ENCODE peak calls at places on chromosomes 4 and X, in nine cellular contexts. J is CD8-positive, alpha-beta T cell; I is suprapubic skin; T is RWPE1; D is GM20000; C is tibial nerve; E is astrocyte of the cerebellum; A is nephron progenitor cell; H is activated B cell treated with CpG ODN at 0.5 μM for 24 hours. W is an unnamed sample.

GRCh38 chrX:82335772-82336171 is 1133.9 kb downstream of the SH3BGRL start:
- DNase-seq in J (no peak), I (no peak), T (no peak), D (no peak), C (no peak), E (no peak), A (no peak), H (no peak), W (no peak)

GRCh38 chrX:18654873-18655836 is 16.8 kb downstream of the RS1 start:
- DNase-seq in J (no peak), I (no peak), T (no peak), D (no peak), C (no peak), E (peak), A (no peak), H (no peak), W (no peak)

GRCh38 chr4:83340692-83341343 is 6.2 kb upstream of the HPSE start:
- DNase-seq in J (peak), I (no peak), T (no peak), D (no peak), C (no peak), E (no peak), A (no peak), H (no peak), W (no peak)

GRCh38 chr4:168318266-168318895 is at the start of gene DDX60:
- DNase-seq in J (peak), I (peak), T (peak), D (peak), C (peak), E (peak), A (peak), H (peak), W (peak)

GRCh38 chr4:184298255-184298654 is 80.6 kb upstream of the ENPP6 start:
- DNase-seq in J (no peak), I (no peak), T (no peak), D (no peak), C (no peak), E (no peak), A (no peak), H (no peak), W (no peak)

GRCh38 chr4:145281946-145282345 is 101.6 kb upstream of the OTUD4 start:
- DNase-seq in J (no peak), I (no peak), T (no peak), D (no peak), C (no peak), E (no peak), A (no peak), H (no peak), W (no peak)

GRCh38 chr4:141814499-141814898 is 178.1 kb downstream of the IL15 start:
- DNase-seq in J (no peak), I (no peak), T (no peak), D (no peak), C (no peak), E (no peak), A (no peak), H (no peak), W (no peak)

GRCh38 chr4:80045831-80046230 is 27.2 kb downstream of the ANTXR2 start:
- DNase-seq in J (no peak), I (no peak), T (no peak), D (no peak), C (no peak), E (no peak), A (no peak), H (no peak), W (no peak)

GRCh38 chrX:64894454-64895038 is 81.7 kb downstream of the ZC4H2 start:
- DNase-seq in J (no peak), I (no peak), T (no peak), D (peak), C (no peak), E (no peak), A (peak), H (no peak), W (no peak)

GRCh38 chr4:172547724-172548123 is 620.9 kb upstream of the GALNT7 start:
- DNase-seq in J (no peak), I (no peak), T (no peak), D (no peak), C (no peak), E (no peak), A (peak), H (no peak), W (no peak)

GRCh38 chr4:76623217-76624060 is 188.4 kb downstream of the SHROOM3 start:
- DNase-seq in J (no peak), I (no peak), T (no peak), D (no peak), C (no peak), E (no peak), A (no peak), H (no peak), W (no peak)

DNA sequence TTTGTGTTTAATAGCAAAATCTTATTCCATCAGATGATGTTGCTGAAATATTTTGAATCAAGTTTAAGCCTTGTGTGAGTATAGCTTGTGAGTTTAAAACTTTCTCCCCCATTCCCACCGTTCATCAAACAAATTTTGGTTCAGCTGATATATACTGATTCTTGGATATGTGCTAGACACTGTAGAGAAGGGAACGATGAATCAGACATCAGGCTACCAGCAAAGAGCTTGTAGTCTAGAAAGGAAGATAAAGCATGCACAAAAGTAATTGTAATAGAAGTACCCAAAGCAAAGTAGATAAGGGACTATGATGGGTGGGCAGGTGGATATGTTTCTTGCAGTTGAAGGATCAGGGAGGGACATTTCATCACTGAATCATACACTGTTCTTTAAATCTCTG is 131.9 kb downstream of the AKAP4 start:
- DNase-seq in J (no peak), I (no peak), T (no peak), D (no peak), C (no peak), E (no peak), A (no peak), H (no peak), W (no peak)
- TF ChIP-seq CTCF in J (no peak), I (no peak), T (no peak), D (no peak), C (no peak), E (no peak), A (no peak), H (no peak), W (no peak)

GRCh38 chr4:71494539-71494938 is 155.7 kb downstream of the SLC4A4 start:
- DNase-seq in J (no peak), I (no peak), T (no peak), D (no peak), C (no peak), E (no peak), A (no peak), H (no peak), W (no peak)
- TF ChIP-seq CTCF in J (no peak), I (no peak), T (no peak), D (no peak), C (no peak), E (no peak), A (no peak), H (no peak), W (no peak)

GRCh38 chrX:34638116-34638515 is 19.0 kb downstream of the TMEM47 start:
- DNase-seq in J (no peak), I (no peak), T (no peak), D (no peak), C (peak), E (no peak), A (no peak), H (no peak), W (no peak)
- TF ChIP-seq CTCF in J (no peak), I (no peak), T (peak), D (peak), C (peak), E (peak), A (peak), H (no peak), W (peak)

GRCh38 chr4:41819621-41820020 is 71.1 kb upstream of the PHOX2B start:
- DNase-seq in J (no peak), I (no peak), T (no peak), D (no peak), C (no peak), E (no peak), A (no peak), H (no peak), W (no peak)

GRCh38 chr4:41815478-41815877 is 67.0 kb upstream of the PHOX2B start:
- DNase-seq in J (no peak), I (no peak), T (no peak), D (no peak), C (no peak), E (no peak), A (no peak), H (no peak), W (no peak)

GRCh38 chr4:41820473-41820872 is 71.9 kb upstream of the PHOX2B start:
- DNase-seq in J (no peak), I (no peak), T (no peak), D (no peak), C (no peak), E (no peak), A (no peak), H (no peak), W (no peak)

DNA sequence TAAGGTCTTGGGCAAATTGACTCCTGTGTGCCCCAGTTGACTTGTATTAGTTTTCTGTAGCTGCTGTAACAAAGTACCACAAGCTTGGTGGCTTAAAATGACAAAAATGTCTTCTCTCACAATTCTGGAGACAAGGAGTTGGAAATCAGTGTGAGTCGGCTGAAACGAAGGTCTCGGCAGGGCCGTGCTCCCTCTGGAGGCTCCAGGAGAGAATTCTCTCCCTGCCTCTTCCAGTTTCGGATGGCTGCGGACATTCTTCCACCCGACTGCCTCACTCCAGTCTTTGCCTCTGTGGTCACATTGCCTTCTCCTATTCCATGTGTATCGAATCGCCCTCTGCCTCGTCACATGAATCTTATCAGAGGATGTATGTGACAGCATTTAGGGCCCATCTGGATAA is 66.0 kb upstream of the PHOX2B start:
- DNase-seq in J (no peak), I (no peak), T (peak), D (no peak), C (no peak), E (no peak), A (peak), H (no peak), W (no peak)
- TF ChIP-seq CTCF in J (no peak), I (no peak), T (no peak), D (no peak), C (peak), E (peak), A (peak), H (no peak), W (no peak)

GRCh38 chrX:16512401-16512776 is 137.6 kb upstream of the S100G start:
- DNase-seq in J (no peak), I (no peak), T (no peak), D (no peak), C (no peak), E (no peak), A (no peak), H (no peak), W (no peak)
- TF ChIP-seq CTCF in J (no peak), I (no peak), T (no peak), D (no peak), C (no peak), E (no peak), A (no peak), H (no peak), W (no peak)

GRCh38 chr4:61630548-61630947 is 430.4 kb downstream of the ADGRL3 start:
- DNase-seq in J (no peak), I (no peak), T (no peak), D (no peak), C (no peak), E (no peak), A (no peak), H (no peak), W (no peak)

GRCh38 chr4:61628727-61629126 is 428.6 kb downstream of the ADGRL3 start:
- DNase-seq in J (no peak), I (no peak), T (no peak), D (no peak), C (no peak), E (no peak), A (no peak), H (no peak), W (no peak)

DNA sequence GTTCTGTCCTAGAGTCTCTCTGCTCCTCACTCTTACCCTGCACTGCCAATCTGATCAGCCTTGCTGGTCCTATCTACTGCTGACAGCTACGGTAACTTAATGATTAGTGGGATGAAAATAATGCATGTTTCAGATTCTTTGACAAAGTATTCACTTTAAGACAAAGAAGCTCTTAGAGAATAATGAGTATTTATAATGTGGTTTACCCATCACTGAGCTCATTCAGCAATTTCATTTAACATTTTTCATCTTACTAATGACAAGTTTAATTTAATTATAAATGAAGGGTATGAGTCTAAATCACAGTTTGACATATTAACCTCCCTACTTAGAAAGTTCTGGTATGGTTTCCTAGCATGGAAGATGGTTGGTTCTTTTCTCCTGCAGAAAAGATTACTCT is 428.2 kb downstream of the ADGRL3 start:
- DNase-seq in J (no peak), I (no peak), T (no peak), D (no peak), C (no peak), E (no peak), A (no peak), H (no peak), W (no peak)
- TF ChIP-seq CTCF in J (no peak), I (no peak), T (no peak), D (no peak), C (no peak), E (no peak), A (no peak), H (no peak), W (no peak)